ENCODE peak calls at places on chromosomes 16 and 17, in six cellular contexts. Z is body of pancreas, R is aorta, O is H9, J is thoracic aorta, H is NT2/D1. D is an unnamed sample.

GRCh38 chr16:23296994-23297393 is 5.1 kb upstream of the SCNN1B start:
- DNase-seq in Z (peak; percentile 41), H (peak; percentile 36), O (peak; percentile 69), J (no peak), R (no peak), D (no peak)

GRCh38 chr17:39782980-39783379 is 45.2 kb downstream of the GRB7 start:
- DNase-seq in J (no peak), R (no peak), O (no peak), H (no peak), Z (no peak), D (no peak)

GRCh38 chr17:18006495-18007239 is 32.3 kb downstream of the ATPAF2 start:
- DNase-seq in O (peak; percentile 79), J (no peak), R (no peak), H (no peak), Z (no peak), D (no peak)

GRCh38 chr16:31423801-31424200 is 4.4 kb downstream of the COX6A2 start:
- DNase-seq in H (no peak), J (no peak), R (peak; percentile 16), O (peak; percentile 16), Z (no peak), D (no peak)

GRCh38 chr17:16121915-16122314 is 93.4 kb downstream of the NCOR1 start:
- DNase-seq in Z (no peak), H (no peak), R (no peak), O (no peak), J (no peak), D (no peak)

GRCh38 chr17:75785016-75785769 is 587 bp downstream of the UNK start:
- DNase-seq in R (peak; percentile 96), O (no peak), H (peak; percentile 52), J (peak; percentile 67), Z (peak; percentile 91), D (peak; percentile 85)

GRCh38 chr17:32461853-32462617 is 17.7 kb downstream of the PSMD11 start:
- DNase-seq in J (no peak), H (no peak), Z (peak; percentile 69), R (peak; percentile 61), O (peak; percentile 66), D (no peak)

GRCh38 chr17:58493506-58493905 is 5.3 kb upstream of the HSF5 start:
- DNase-seq in J (no peak), H (no peak), O (no peak), Z (no peak), R (no peak), D (no peak)

GRCh38 chr17:67562036-67562435 is 155.7 kb upstream of the NOL11 start:
- DNase-seq in O (no peak), Z (no peak), H (no peak), R (no peak), J (no peak), D (no peak)

GRCh38 chr17:600576-601301 is 113.9 kb downstream of the VPS53 start:
- DNase-seq in Z (no peak), H (no peak), O (no peak), R (no peak), J (no peak), D (no peak)

GRCh38 chr16:22692916-22693646 is 120.9 kb upstream of the HS3ST2 start:
- DNase-seq in R (no peak), Z (no peak), O (no peak), J (no peak), H (no peak), D (no peak)

GRCh38 chr16:47921535-47921934 is 234.3 kb downstream of the ABCC12 start:
- DNase-seq in Z (no peak), J (no peak), H (no peak), R (no peak), O (no peak), D (no peak)

GRCh38 chr17:80426671-80427326 is 11.8 kb downstream of the ENDOV start:
- DNase-seq in H (peak; percentile 38), O (peak; percentile 93), J (no peak), R (peak; percentile 76), Z (peak; percentile 90), D (peak; percentile 33)

GRCh38 chr16:20844588-20844987 is 38.3 kb downstream of the REXO5 start:
- DNase-seq in O (no peak), Z (no peak), J (no peak), H (no peak), R (no peak), D (no peak)

GRCh38 chr16:81181013-81181720 is 57.3 kb upstream of the BCO1 start:
- DNase-seq in O (peak; percentile 96), H (peak; percentile 98), Z (peak; percentile 74), J (peak; percentile 78), R (peak; percentile 91), D (peak; percentile 58)

GRCh38 chr16:57178296-57178695 is 7.5 kb downstream of the PSME3IP1 start:
- DNase-seq in R (no peak), J (no peak), H (no peak), O (no peak), Z (no peak), D (no peak)

GRCh38 chr16:88693420-88694177 is 7.3 kb upstream of the SNAI3 start:
- DNase-seq in J (no peak), R (no peak), Z (no peak), O (no peak), H (no peak), D (no peak)
- H3K4me1 ChIP-seq in J (no peaks in the 10 kb centered on the region), R (no peaks in the 10 kb centered on the region), Z (peaks cover 1% of the 10 kb centered on the region), O (no peaks in the 10 kb centered on the region), H (peaks cover 15% of the 10 kb centered on the region), D (no peaks in the 10 kb centered on the region)

DNA sequence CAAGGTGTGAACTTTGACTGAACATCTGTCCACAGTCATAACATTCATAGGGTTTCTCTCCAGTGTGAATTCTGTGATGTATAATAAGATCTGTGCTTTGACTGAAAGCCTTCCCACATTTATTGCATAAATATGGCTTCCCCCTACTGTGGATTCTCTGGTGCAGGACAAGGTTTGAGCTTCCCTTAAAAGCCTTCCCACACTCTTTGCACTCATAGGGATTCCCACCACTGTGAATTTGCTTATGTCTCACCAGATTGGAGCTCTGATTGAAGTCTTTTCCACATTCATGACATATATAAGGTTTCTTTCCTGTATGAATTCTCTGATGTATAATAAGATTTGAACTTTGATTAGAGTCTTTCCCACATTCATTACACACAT is 8.3 kb downstream of the ZNF594 start:
- DNase-seq in Z (no peak), J (no peak), O (no peak), R (no peak), H (no peak), D (no peak)
- H3K9me3 ChIP-seq in Z (no peaks in the 10 kb centered on the region), J (peaks cover 93% of the 10 kb centered on the region), O (peaks cover 95% of the 10 kb centered on the region), R (peaks cover 37% of the 10 kb centered on the region), H (peaks cover 100% of the 10 kb centered on the region), D (peaks cover 18% of the 10 kb centered on the region)

DNA sequence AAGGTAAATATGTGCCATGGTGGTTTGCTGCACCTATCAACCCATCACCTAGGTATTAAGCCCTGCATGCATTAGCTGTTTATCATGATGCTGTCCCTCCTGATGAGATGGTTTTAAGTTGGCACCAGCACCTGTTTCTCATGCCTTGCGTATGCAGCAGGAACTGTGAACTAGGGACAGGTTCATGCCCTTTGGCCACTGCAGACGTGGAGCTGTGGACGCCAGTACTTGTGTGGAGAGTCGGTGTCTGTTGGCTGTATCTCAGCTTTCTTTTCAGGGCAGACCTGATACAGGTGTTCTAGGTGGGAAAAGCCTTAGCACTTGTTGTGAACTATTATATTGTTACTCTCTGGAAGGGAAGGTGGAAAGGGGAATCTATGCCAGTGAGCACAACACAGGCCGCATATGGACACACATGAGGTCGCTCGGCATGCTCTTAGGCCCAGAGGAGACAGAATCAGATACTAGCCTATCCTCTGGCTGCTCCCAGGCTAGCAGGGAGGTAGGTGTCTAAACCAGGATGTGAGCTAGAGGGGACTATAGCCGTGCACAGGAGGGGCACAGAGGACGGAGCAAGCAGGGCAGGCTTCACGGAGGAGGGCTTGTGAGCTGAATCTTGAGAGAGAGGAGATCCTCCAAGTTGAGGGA is 22.5 kb downstream of the MSI2 start:
- DNase-seq in O (no peak), R (no peak), H (no peak), Z (no peak), J (no peak), D (no peak)
- H3K4me1 ChIP-seq in O (no peaks in the 10 kb centered on the region), R (no peaks in the 10 kb centered on the region), H (peaks cover 4% of the 10 kb centered on the region), Z (no peaks in the 10 kb centered on the region), J (no peaks in the 10 kb centered on the region), D (no peaks in the 10 kb centered on the region)

GRCh38 chr17:8924595-8924994 is 40.9 kb downstream of the PIK3R5 start:
- DNase-seq in Z (no peak), J (no peak), H (no peak), O (no peak), R (no peak), D (no peak)

GRCh38 chr17:8928347-8928746 is 37.2 kb downstream of the PIK3R5 start:
- DNase-seq in Z (no peak), H (no peak), R (no peak), O (no peak), J (no peak), D (no peak)

GRCh38 chr17:8925808-8926207 is 39.7 kb downstream of the PIK3R5 start:
- DNase-seq in R (no peak), O (peak; percentile 14), Z (no peak), J (no peak), H (no peak), D (no peak)

GRCh38 chr17:8925141-8925540 is 40.4 kb downstream of the PIK3R5 start:
- DNase-seq in Z (no peak), J (no peak), O (no peak), H (no peak), R (no peak), D (no peak)

GRCh38 chr17:8927395-8927794 is 38.1 kb downstream of the PIK3R5 start:
- DNase-seq in O (peak; percentile 17), H (no peak), J (no peak), Z (no peak), R (no peak), D (no peak)
- H3K9me3 ChIP-seq in O (peaks cover 12% of the 10 kb centered on the region), H (peaks cover 22% of the 10 kb centered on the region), J (peaks cover 22% of the 10 kb centered on the region), Z (no peaks in the 10 kb centered on the region), R (peaks cover 10% of the 10 kb centered on the region), D (no peaks in the 10 kb centered on the region)

DNA sequence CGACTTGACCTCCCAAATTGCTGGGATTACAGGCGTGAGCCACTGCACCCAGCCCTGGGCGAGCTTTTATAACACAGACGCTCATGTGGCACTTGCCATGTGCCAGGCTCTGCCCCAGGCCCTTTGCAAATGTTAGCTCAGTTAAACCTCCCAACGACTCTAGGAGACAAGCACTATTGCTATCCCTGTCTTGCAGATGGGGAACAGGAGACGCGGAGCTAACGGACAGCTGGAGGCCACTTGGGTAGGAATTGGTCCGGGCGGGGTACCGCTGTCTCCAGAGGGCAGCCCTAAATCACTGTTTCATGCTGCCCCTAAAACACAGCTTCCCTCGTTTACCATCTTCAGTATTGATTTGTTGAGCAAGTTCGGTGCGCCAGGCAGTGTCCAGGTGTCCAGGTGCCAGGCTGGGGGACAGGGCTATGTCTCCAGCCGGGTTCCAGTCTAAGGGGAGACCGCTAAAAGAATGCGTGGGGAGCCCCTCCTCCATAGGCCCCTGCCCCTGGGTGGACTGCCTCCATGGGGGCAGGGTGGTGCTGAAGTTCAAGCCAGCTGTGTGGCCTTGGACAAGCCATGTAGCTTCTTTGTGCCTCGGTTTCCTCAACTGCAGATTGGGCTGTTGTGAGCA is 23.7 kb downstream of the TMEM235 start:
- DNase-seq in O (no peak), R (no peak), J (no peak), Z (no peak), H (no peak), D (no peak)
- H3K4me1 ChIP-seq in O (peaks cover 6% of the 10 kb centered on the region), R (no peaks in the 10 kb centered on the region), J (peaks cover 12% of the 10 kb centered on the region), Z (peaks cover 23% of the 10 kb centered on the region), H (peaks cover 44% of the 10 kb centered on the region), D (no peaks in the 10 kb centered on the region)

DNA sequence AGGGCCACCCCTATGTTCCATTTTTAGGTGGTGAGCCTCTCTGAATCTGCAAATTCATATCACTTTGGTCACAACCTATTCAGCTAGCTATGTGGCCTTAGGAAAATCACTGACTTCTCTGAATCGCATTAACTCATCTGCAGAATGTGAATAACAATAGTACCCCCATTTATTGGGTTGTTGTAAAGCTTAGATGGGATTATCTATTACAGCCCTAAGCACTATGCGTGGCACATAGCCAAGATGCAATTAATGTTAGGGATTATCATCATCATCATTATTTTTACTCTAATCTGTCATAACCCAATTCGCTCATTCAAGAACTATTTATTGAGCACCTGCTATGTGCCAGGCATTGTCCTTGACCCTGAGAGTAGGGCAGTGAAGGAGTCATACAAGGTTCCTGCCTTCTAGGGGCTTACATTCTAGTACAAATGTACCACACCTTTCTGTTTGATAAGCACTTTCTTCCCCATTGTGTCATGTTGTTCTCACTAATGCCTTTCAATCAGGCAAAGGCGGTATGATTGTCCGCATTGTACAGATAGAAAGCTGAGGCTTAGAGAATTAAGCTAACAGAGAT is 38.5 kb downstream of the CHD9 start:
- DNase-seq in O (no peak), H (no peak), J (no peak), R (no peak), Z (no peak), D (no peak)
- H3K9me3 ChIP-seq in O (no peaks in the 10 kb centered on the region), H (no peaks in the 10 kb centered on the region), J (no peaks in the 10 kb centered on the region), R (no peaks in the 10 kb centered on the region), Z (no peaks in the 10 kb centered on the region), D (no peaks in the 10 kb centered on the region)